ENCODE peak calls at places on chromosomes 5 and 9, in six cellular contexts. One of them, this sample, is unnamed.

GRCh38 chr9:79974806-79975422 is 403.1 kb downstream of the TLE4 start:
- DNase-seq in H1: no peak
- DNase-seq in IMR-90: no peak
- DNase-seq in neuronal stem cell: peak
- DNase-seq in trophoblast cell: peak
- DNase-seq in mesendoderm: peak
- DNase-seq in this sample: no peak

GRCh38 chr5:142817961-142818431 is 47.8 kb downstream of the ARHGAP26 start:
- DNase-seq in H1: no peak
- DNase-seq in trophoblast cell: no peak
- DNase-seq in IMR-90: no peak
- DNase-seq in mesendoderm: no peak
- DNase-seq in neuronal stem cell: no peak
- DNase-seq in this sample: no peak

GRCh38 chr9:91160599-91161464 is 200.9 kb downstream of the AUH start:
- DNase-seq in IMR-90: no peak
- DNase-seq in neuronal stem cell: no peak
- DNase-seq in mesendoderm: no peak
- DNase-seq in H1: no peak
- DNase-seq in trophoblast cell: no peak
- DNase-seq in this sample: no peak

GRCh38 chr9:6910032-6910431 is 152.3 kb downstream of the KDM4C start:
- DNase-seq in H1: no peak
- DNase-seq in mesendoderm: no peak
- DNase-seq in trophoblast cell: peak
- DNase-seq in neuronal stem cell: no peak
- DNase-seq in IMR-90: peak
- DNase-seq in this sample: peak

GRCh38 chr9:113675475-113675941 is 200.6 kb upstream of the ZNF618 start:
- DNase-seq in trophoblast cell: peak
- DNase-seq in mesendoderm: no peak
- DNase-seq in H1: no peak
- DNase-seq in neuronal stem cell: no peak
- DNase-seq in IMR-90: peak
- DNase-seq in this sample: peak

GRCh38 chr5:115170128-115170923 is 618 bp upstream of the TRIM36 start:
- DNase-seq in IMR-90: peak
- DNase-seq in neuronal stem cell: no peak
- DNase-seq in trophoblast cell: peak
- DNase-seq in mesendoderm: no peak
- DNase-seq in H1: no peak
- DNase-seq in this sample: peak

GRCh38 chr9:83521017-83521810 is 17.0 kb downstream of the FRMD3 start:
- DNase-seq in IMR-90: no peak
- DNase-seq in neuronal stem cell: no peak
- DNase-seq in H1: no peak
- DNase-seq in mesendoderm: no peak
- DNase-seq in trophoblast cell: no peak
- DNase-seq in this sample: no peak

GRCh38 chr9:7089391-7089790 is 331.6 kb downstream of the KDM4C start:
- DNase-seq in H1: no peak
- DNase-seq in trophoblast cell: no peak
- DNase-seq in mesendoderm: no peak
- DNase-seq in IMR-90: no peak
- DNase-seq in neuronal stem cell: no peak
- DNase-seq in this sample: no peak

GRCh38 chr9:18611946-18612345 is 138.0 kb downstream of the ADAMTSL1 start:
- DNase-seq in neuronal stem cell: no peak
- DNase-seq in IMR-90: no peak
- DNase-seq in mesendoderm: peak
- DNase-seq in trophoblast cell: no peak
- DNase-seq in H1: no peak
- DNase-seq in this sample: no peak

GRCh38 chr5:150224483-150225027 is 34.7 kb downstream of the SLC6A7 start:
- DNase-seq in IMR-90: peak
- DNase-seq in trophoblast cell: no peak
- DNase-seq in mesendoderm: no peak
- DNase-seq in H1: no peak
- DNase-seq in neuronal stem cell: no peak
- DNase-seq in this sample: peak

GRCh38 chr9:134134949-134135342 is 936 bp upstream of the WDR5 start:
- DNase-seq in trophoblast cell: no peak
- DNase-seq in mesendoderm: no peak
- DNase-seq in neuronal stem cell: no peak
- DNase-seq in IMR-90: no peak
- DNase-seq in H1: no peak
- DNase-seq in this sample: no peak

GRCh38 chr5:34692781-34693180 is 36.7 kb downstream of the RAI14 start:
- DNase-seq in H1: no peak
- DNase-seq in mesendoderm: no peak
- DNase-seq in neuronal stem cell: no peak
- DNase-seq in IMR-90: no peak
- DNase-seq in trophoblast cell: no peak
- DNase-seq in this sample: no peak

GRCh38 chr9:12640021-12640587 is 53.1 kb upstream of the TYRP1 start:
- DNase-seq in IMR-90: peak
- DNase-seq in H1: no peak
- DNase-seq in mesendoderm: peak
- DNase-seq in trophoblast cell: peak
- DNase-seq in neuronal stem cell: peak
- DNase-seq in this sample: peak

GRCh38 chr9:68996457-68996856 is 17.5 kb downstream of the PRKACG start:
- DNase-seq in IMR-90: no peak
- DNase-seq in trophoblast cell: no peak
- DNase-seq in H1: no peak
- DNase-seq in neuronal stem cell: no peak
- DNase-seq in mesendoderm: no peak
- DNase-seq in this sample: no peak

GRCh38 chr9:131972889-131973288 is 106.8 kb downstream of the MED27 start:
- DNase-seq in mesendoderm: no peak
- DNase-seq in H1: no peak
- DNase-seq in IMR-90: no peak
- DNase-seq in neuronal stem cell: no peak
- DNase-seq in trophoblast cell: no peak
- DNase-seq in this sample: no peak

GRCh38 chr9:109856785-109857184 is 76.8 kb downstream of the PALM2AKAP2 start:
- DNase-seq in IMR-90: peak
- DNase-seq in mesendoderm: peak
- DNase-seq in H1: no peak
- DNase-seq in trophoblast cell: no peak
- DNase-seq in neuronal stem cell: no peak
- DNase-seq in this sample: no peak

GRCh38 chr5:78631931-78632330 is 16.6 kb downstream of the LHFPL2 start:
- DNase-seq in mesendoderm: peak
- DNase-seq in H1: no peak
- DNase-seq in IMR-90: no peak
- DNase-seq in neuronal stem cell: no peak
- DNase-seq in trophoblast cell: peak
- DNase-seq in this sample: no peak

GRCh38 chr5:72601861-72602260 is 94.7 kb upstream of the ZNF366 start:
- DNase-seq in H1: no peak
- DNase-seq in IMR-90: no peak
- DNase-seq in trophoblast cell: no peak
- DNase-seq in neuronal stem cell: no peak
- DNase-seq in mesendoderm: no peak
- DNase-seq in this sample: no peak

GRCh38 chr5:124511791-124512190 is 234.6 kb downstream of the ZNF608 start:
- DNase-seq in mesendoderm: no peak
- DNase-seq in neuronal stem cell: no peak
- DNase-seq in H1: no peak
- DNase-seq in IMR-90: peak
- DNase-seq in trophoblast cell: no peak
- DNase-seq in this sample: no peak

GRCh38 chr5:164013077-164013670 is 507.8 kb downstream of the MAT2B start:
- DNase-seq in trophoblast cell: peak
- DNase-seq in H1: peak
- DNase-seq in mesendoderm: peak
- DNase-seq in neuronal stem cell: peak
- DNase-seq in IMR-90: peak
- DNase-seq in this sample: peak

GRCh38 chr5:134509308-134510040 is 16.0 kb upstream of the JADE2 start:
- DNase-seq in neuronal stem cell: no peak
- DNase-seq in H1: no peak
- DNase-seq in IMR-90: peak
- DNase-seq in mesendoderm: peak
- DNase-seq in trophoblast cell: peak
- DNase-seq in this sample: peak

DNA sequence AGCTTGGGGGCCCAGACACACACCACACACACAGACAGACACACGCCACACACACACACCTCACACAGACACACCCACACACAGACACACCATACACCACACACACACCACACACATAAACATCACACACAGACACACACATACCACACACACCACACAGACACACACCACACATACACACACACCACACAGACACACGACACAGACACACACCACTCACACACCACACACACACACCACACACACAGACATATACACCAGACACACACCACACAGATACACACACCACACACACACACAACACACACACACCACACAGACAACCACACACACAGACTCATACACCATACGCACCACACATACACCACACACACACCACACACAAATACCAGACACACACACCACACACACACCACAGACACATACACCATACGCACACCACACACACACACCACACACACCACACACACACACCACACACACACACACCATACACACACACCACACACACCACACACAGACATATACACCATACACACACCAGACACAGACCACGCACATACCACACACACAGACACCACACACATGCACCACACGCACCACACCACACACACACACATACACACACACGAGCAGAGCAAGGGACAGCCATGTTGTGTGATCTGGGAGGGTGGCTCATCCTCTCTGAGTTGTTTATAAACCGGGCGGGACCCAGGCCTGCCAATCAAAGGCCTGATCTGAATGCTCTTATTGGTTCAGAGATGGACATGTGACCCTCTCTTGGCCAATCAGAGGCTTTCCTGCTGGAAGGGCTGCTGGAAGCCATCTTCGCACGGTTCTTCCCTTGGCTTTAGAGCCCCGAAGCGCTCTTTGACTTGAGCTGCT is 148.3 kb downstream of the GAPVD1 start:
- DNase-seq in neuronal stem cell: no peak
- DNase-seq in mesendoderm: peak
- DNase-seq in IMR-90: peak
- DNase-seq in H1: no peak
- DNase-seq in trophoblast cell: peak
- DNase-seq in this sample: peak
- H3K18ac ChIP-seq in neuronal stem cell: peak
- H3K18ac ChIP-seq in mesendoderm: no peak
- H3K18ac ChIP-seq in IMR-90: no peak
- H3K18ac ChIP-seq in H1: no peak
- H3K18ac ChIP-seq in trophoblast cell: no peak
- H3K18ac ChIP-seq in this sample: no peak

GRCh38 chr5:141483842-141484241 is 988 bp upstream of the PCDHGC4 start:
- DNase-seq in trophoblast cell: no peak
- DNase-seq in H1: no peak
- DNase-seq in IMR-90: no peak
- DNase-seq in neuronal stem cell: no peak
- DNase-seq in mesendoderm: peak
- DNase-seq in this sample: no peak
- H3K4me3 ChIP-seq in trophoblast cell: no peak
- H3K4me3 ChIP-seq in H1: peak
- H3K4me3 ChIP-seq in IMR-90: no peak
- H3K4me3 ChIP-seq in neuronal stem cell: no peak
- H3K4me3 ChIP-seq in mesendoderm: no peak
- H3K4me3 ChIP-seq in this sample: peak

GRCh38 chr9:99105152-99106043 is 485 bp downstream of the TGFBR1 start:
- DNase-seq in trophoblast cell: peak
- DNase-seq in neuronal stem cell: peak
- DNase-seq in mesendoderm: peak
- DNase-seq in H1: no peak
- DNase-seq in IMR-90: peak
- DNase-seq in this sample: peak
- H3K18ac ChIP-seq in trophoblast cell: peak
- H3K18ac ChIP-seq in neuronal stem cell: peak
- H3K18ac ChIP-seq in mesendoderm: peak
- H3K18ac ChIP-seq in H1: no peak
- H3K18ac ChIP-seq in IMR-90: peak
- H3K18ac ChIP-seq in this sample: peak

DNA sequence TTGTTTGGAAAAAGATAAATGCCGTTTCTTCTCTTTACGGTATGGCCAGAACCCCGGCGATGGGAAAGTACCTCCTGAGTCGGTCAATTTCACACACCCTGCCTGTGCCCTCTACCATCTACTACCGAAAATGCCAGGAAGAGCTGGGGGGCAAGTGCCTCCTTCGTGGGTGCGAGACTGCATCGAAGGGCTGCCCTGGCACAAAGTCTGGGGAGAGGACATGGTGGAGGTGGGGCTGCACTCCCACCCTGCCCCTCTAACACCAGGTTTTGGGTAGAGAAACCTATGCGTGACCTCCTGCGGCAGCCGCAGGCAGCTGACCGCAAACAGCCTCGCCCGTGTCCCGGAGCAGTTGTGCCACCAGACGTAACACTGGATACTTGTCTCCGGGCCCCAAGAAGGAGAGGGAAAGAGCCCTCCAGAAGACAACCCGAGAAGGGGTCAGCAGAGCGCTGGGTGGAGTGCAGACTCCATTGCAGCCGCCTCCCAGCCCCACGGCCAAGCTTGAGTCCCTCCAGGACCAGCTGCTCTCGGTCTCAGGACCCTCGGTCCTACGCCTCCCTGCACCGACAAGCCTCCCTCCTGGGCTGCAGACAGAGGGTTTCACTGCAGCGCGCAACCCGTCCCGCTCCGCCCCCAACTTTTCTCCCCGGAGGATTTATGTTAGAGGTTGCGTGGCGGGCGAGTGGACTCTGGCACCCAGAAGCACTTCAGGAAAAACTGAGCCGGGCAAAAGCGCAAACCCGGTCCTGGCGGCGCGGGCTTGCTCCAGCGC is 823 bp upstream of the PRDM6 start:
- DNase-seq in trophoblast cell: no peak
- DNase-seq in neuronal stem cell: no peak
- DNase-seq in H1: no peak
- DNase-seq in IMR-90: no peak
- DNase-seq in mesendoderm: peak
- DNase-seq in this sample: peak
- H3K4me3 ChIP-seq in trophoblast cell: peak
- H3K4me3 ChIP-seq in neuronal stem cell: peak
- H3K4me3 ChIP-seq in H1: peak
- H3K4me3 ChIP-seq in IMR-90: peak
- H3K4me3 ChIP-seq in mesendoderm: peak
- H3K4me3 ChIP-seq in this sample: peak

DNA sequence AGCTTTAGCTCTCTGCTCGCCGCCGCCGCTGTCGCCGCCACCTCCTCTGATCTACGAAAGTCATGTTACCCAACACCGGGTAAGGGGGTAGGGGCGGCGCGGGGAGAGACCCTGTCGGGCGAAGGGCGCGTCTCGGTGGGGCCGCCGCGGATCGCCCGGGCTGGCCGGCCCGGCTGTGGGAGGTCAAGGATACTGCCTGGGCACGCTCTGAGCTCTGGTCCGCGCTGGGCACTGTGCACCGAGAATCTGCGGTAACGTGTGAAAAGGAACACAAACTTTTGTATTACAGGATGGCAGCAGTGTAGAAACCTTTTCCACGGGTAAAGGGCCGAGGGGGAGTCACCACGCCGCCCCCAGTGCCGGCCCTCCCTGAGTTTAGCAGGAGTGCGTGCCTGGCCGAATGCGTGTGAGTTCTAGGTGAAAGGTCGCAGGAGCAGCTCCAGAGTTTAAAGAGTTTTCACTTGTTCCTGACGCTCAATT is at the start of gene HSDL2:
- DNase-seq in IMR-90: peak
- DNase-seq in H1: no peak
- DNase-seq in mesendoderm: no peak
- DNase-seq in trophoblast cell: peak
- DNase-seq in neuronal stem cell: no peak
- DNase-seq in this sample: peak
- H3K18ac ChIP-seq in IMR-90: peak
- H3K18ac ChIP-seq in H1: peak
- H3K18ac ChIP-seq in mesendoderm: peak
- H3K18ac ChIP-seq in trophoblast cell: peak
- H3K18ac ChIP-seq in neuronal stem cell: peak
- H3K18ac ChIP-seq in this sample: peak

This sample was measured in mesenchymal stem cell.